ENCODE peak calls at places on chromosomes 5 and 9, in seven cellular contexts. C is trophoblast cell, D is IMR-90, Q is mesendoderm, J is H9, W is neuronal stem cell, T is H1. H is an unnamed sample.

GRCh38 chr9:70013598-70014196 is 30.0 kb upstream of the MAMDC2 start:
- DNase-seq in J (no peak), D (peak; percentile 73), T (no peak), C (no peak), W (no peak), Q (no peak), H (peak; percentile 22)

GRCh38 chr9:35470894-35471293 is 19.0 kb upstream of the RUSC2 start:
- DNase-seq in D (peak; percentile 87), T (no peak), W (no peak), J (no peak), C (no peak), Q (no peak), H (no peak)

GRCh38 chr5:129460121-129460950 is at the start of gene ADAMTS19:
- DNase-seq in C (peak; percentile 40), Q (peak; percentile 86), W (peak; percentile 17), T (peak; percentile 68), J (peak; percentile 69), D (peak; percentile 21), H (peak; percentile 78)

GRCh38 chr9:113546566-113546965 is 83.0 kb downstream of the RGS3 start:
- DNase-seq in D (no peak), C (no peak), J (no peak), Q (no peak), W (no peak), T (no peak), H (no peak)

GRCh38 chr5:168023190-168023589 is 268.3 kb upstream of the WWC1 start:
- DNase-seq in Q (no peak), D (no peak), J (no peak), W (no peak), T (no peak), C (no peak), H (no peak)

GRCh38 chr5:150485770-150486401 is 22.0 kb upstream of the NDST1 start:
- DNase-seq in T (peak; percentile 87), C (no peak), J (peak; percentile 46), Q (peak; percentile 75), D (peak; percentile 46), W (peak; percentile 67), H (peak; percentile 60)

GRCh38 chr5:35404701-35405100 is 174.4 kb upstream of the PRLR start:
- DNase-seq in D (no peak), Q (no peak), W (no peak), J (no peak), T (no peak), C (peak; percentile 37), H (no peak)

GRCh38 chr9:69554945-69555344 is 117.2 kb downstream of the APBA1 start:
- DNase-seq in D (peak; percentile 93), J (no peak), T (no peak), Q (no peak), W (no peak), C (no peak), H (peak; percentile 78)

GRCh38 chr5:154967419-154968024 is 26.6 kb downstream of the MRPL22 start:
- DNase-seq in W (no peak), D (peak; percentile 21), T (no peak), C (no peak), Q (no peak), J (no peak), H (peak; percentile 26)

GRCh38 chr9:122445155-122445749 is 32.5 kb downstream of the OR1J1 start:
- DNase-seq in J (no peak), D (peak; percentile 99), W (no peak), T (no peak), Q (no peak), C (no peak), H (peak; percentile 10)

GRCh38 chr9:116087246-116087645 is 66.3 kb upstream of the PAPPA start:
- DNase-seq in T (no peak), Q (peak; percentile 60), D (peak; percentile 86), W (no peak), C (no peak), J (no peak), H (peak; percentile 79)

GRCh38 chr5:6480133-6481051 is 31.7 kb downstream of the UBE2QL1 start:
- DNase-seq in J (no peak), W (no peak), Q (peak; percentile 40), T (no peak), C (no peak), D (no peak), H (no peak)

GRCh38 chr5:61311836-61312808 is 19.9 kb upstream of the ZSWIM6 start:
- DNase-seq in T (no peak), C (no peak), D (peak; percentile 91), W (no peak), J (no peak), Q (no peak), H (peak; percentile 91)

GRCh38 chr9:118533101-118533500 is 828.9 kb downstream of the TLR4 start:
- DNase-seq in W (no peak), C (no peak), Q (no peak), D (no peak), T (no peak), J (no peak), H (peak; percentile 17)

GRCh38 chr9:98009926-98010325 is 26.8 kb downstream of the ANP32B start:
- DNase-seq in J (no peak), D (peak; percentile 18), C (no peak), T (no peak), Q (no peak), W (no peak), H (no peak)

GRCh38 chr9:113461285-113461684 is 2.2 kb upstream of the RGS3 start:
- DNase-seq in C (no peak), J (no peak), Q (no peak), D (no peak), T (no peak), W (no peak), H (no peak)

GRCh38 chr5:83146441-83146840 is 69.1 kb downstream of the XRCC4 start:
- DNase-seq in T (no peak), Q (no peak), J (no peak), W (no peak), C (no peak), D (no peak), H (no peak)

GRCh38 chr9:120337131-120337530 is 242.8 kb downstream of the CDK5RAP2 start:
- DNase-seq in W (no peak), T (no peak), D (no peak), Q (no peak), J (no peak), C (no peak), H (no peak)

GRCh38 chr5:72244862-72245371 is 75.1 kb downstream of the MRPS27 start:
- DNase-seq in D (peak; percentile 61), W (no peak), T (no peak), C (no peak), J (peak; percentile 57), Q (peak; percentile 81), H (peak; percentile 65)

GRCh38 chr9:73152445-73152844 is 780 bp downstream of the ANXA1 start:
- DNase-seq in J (no peak), C (no peak), W (no peak), Q (peak; percentile 77), T (no peak), D (peak; percentile 65), H (peak; percentile 75)
- H3K27me3 ChIP-seq in J (no peaks in the 10 kb centered on the region), C (no peaks in the 10 kb centered on the region), W (no peaks in the 10 kb centered on the region), Q (no peaks in the 10 kb centered on the region), T (no peaks in the 10 kb centered on the region), D (no peaks in the 10 kb centered on the region), H (no peaks in the 10 kb centered on the region)

GRCh38 chr9:618478-618877 is 223.0 kb upstream of the DMRT1 start:
- DNase-seq in C (no peak), T (no peak), D (peak; percentile 67), W (no peak), J (no peak), Q (no peak), H (no peak)
- H3K4ac ChIP-seq in C (no peak overlapping the region), T (no peak overlapping the region), D (no peak overlapping the region), W (no peak overlapping the region), J (no peak overlapping the region), Q (no peak overlapping the region), H (no peak overlapping the region)

DNA sequence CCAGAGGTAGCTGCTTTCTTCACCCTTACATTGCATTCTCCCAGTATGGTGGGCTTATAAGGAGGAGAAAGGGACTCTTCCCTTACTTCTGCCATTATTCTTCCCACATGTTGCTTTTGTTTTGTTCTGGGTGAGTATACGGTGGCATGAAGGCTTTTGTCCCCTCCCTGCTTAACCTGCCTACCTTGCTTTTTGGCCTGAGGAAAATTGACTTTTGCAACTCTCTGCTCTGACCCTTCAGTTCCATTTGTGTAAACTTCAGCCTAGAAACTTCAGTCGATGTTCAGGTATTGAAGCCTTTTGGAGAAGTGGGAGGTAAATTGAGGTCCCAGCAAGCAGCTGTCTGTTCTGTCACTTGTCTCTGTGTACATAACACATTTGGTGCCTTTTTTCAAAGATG is 110.2 kb downstream of the PCSK1 start:
- DNase-seq in W (no peak), D (no peak), Q (no peak), C (no peak), T (no peak), J (no peak), H (no peak)
- H3K27me3 ChIP-seq in W (no peaks in the 10 kb centered on the region), D (no peaks in the 10 kb centered on the region), Q (no peaks in the 10 kb centered on the region), C (no peaks in the 10 kb centered on the region), T (no peaks in the 10 kb centered on the region), J (no peaks in the 10 kb centered on the region), H (no peaks in the 10 kb centered on the region)

DNA sequence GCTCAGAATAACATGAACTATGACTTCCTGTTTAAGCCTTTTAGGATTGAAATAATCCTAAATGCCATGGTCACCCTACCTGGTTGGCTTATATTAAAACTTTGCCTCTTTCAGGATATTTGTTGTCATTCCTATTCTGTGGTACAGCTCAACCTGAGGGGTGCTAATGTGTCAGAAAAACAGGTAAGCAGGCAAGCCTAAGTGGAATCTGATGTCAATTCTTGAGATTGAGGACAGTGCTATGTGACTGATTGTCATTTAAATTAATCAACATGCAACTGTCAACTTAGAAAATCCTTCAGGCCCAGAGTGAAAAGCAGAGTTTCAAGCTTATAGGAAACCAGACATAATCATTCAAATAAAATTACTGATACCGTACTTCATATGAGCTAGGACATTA is 2.6 kb upstream of the RORB start:
- DNase-seq in Q (peak; percentile 13), W (no peak), J (no peak), T (no peak), D (no peak), C (no peak), H (no peak)
- H3K4ac ChIP-seq in Q (no peak overlapping the region), W (no peak overlapping the region), J (no peak overlapping the region), T (no peak overlapping the region), D (no peak overlapping the region), C (no peak overlapping the region), H (no peak overlapping the region)

DNA sequence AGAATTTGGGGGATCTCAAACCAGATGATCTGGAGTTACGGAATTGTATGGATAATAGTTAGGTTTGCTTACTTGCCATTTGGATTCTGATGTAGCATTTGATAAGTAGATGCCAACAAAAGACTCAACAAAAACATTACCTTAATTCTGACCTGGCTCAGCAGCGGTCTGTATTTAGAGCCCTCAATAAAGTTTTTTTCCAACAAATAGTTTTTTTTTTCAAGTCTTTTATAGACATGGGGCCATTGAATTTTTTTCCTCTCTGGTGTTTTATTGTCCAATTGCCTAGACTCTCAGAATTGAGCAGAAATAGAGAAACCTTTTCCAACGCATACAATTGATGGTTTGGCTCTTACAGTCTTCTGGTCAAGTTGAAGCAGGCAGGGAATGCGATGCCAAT is 192.8 kb upstream of the GAS1 start:
- DNase-seq in D (no peak), C (no peak), T (no peak), Q (no peak), J (no peak), W (no peak), H (no peak)
- H3K27me3 ChIP-seq in D (peaks cover 13% of the 10 kb centered on the region), C (no peaks in the 10 kb centered on the region), T (no peaks in the 10 kb centered on the region), Q (no peaks in the 10 kb centered on the region), J (no peaks in the 10 kb centered on the region), W (no peaks in the 10 kb centered on the region), H (no peaks in the 10 kb centered on the region)

H was measured in mesenchymal stem cell.